ENCODE peak calls at places on chromosomes 6 and 20, in nine cellular contexts. One of them, this sample, is unnamed.
A peak's percentile ranks its signal among the peaks of the same experiment; 100 is the strongest.

GRCh38 chr20:11882651-11883050 is 35.0 kb upstream of the BTBD3 start:
- DNase-seq in fibroblast of lung: no peak
- DNase-seq in adrenal gland: no peak
- DNase-seq in prostate gland: no peak
- DNase-seq in GM20000: no peak
- DNase-seq in keratinocyte: no peak
- DNase-seq in astrocyte of the spinal cord: no peak
- DNase-seq in glutamatergic neuron: no peak
- DNase-seq in neural crest cell: no peak
- DNase-seq in this sample: no peak

GRCh38 chr6:42339991-42340401 is 111.7 kb downstream of the TRERF1 start:
- DNase-seq in fibroblast of lung: no peak
- DNase-seq in adrenal gland: no peak
- DNase-seq in prostate gland: no peak
- DNase-seq in GM20000: peak; percentile 65
- DNase-seq in keratinocyte: peak; percentile 40
- DNase-seq in astrocyte of the spinal cord: no peak
- DNase-seq in glutamatergic neuron: no peak
- DNase-seq in neural crest cell: no peak
- DNase-seq in this sample: peak; percentile 67

GRCh38 chr6:73951186-73951585 is 255.2 kb downstream of the CD109 start:
- DNase-seq in fibroblast of lung: peak; percentile 40
- DNase-seq in adrenal gland: no peak
- DNase-seq in prostate gland: no peak
- DNase-seq in GM20000: no peak
- DNase-seq in keratinocyte: no peak
- DNase-seq in astrocyte of the spinal cord: no peak
- DNase-seq in glutamatergic neuron: no peak
- DNase-seq in neural crest cell: no peak
- DNase-seq in this sample: no peak

GRCh38 chr6:97674802-97675201 is 391.8 kb upstream of the MMS22L start:
- DNase-seq in fibroblast of lung: peak; percentile 33
- DNase-seq in adrenal gland: no peak
- DNase-seq in prostate gland: no peak
- DNase-seq in GM20000: no peak
- DNase-seq in keratinocyte: no peak
- DNase-seq in astrocyte of the spinal cord: peak; percentile 39
- DNase-seq in glutamatergic neuron: no peak
- DNase-seq in neural crest cell: no peak
- DNase-seq in this sample: no peak

GRCh38 chr6:9699890-9700289 is 715.0 kb downstream of the TFAP2A start:
- DNase-seq in fibroblast of lung: no peak
- DNase-seq in adrenal gland: no peak
- DNase-seq in prostate gland: no peak
- DNase-seq in GM20000: no peak
- DNase-seq in keratinocyte: no peak
- DNase-seq in astrocyte of the spinal cord: no peak
- DNase-seq in glutamatergic neuron: no peak
- DNase-seq in neural crest cell: no peak
- DNase-seq in this sample: no peak

GRCh38 chr6:82270791-82271392 is 23.3 kb upstream of the IBTK start:
- DNase-seq in fibroblast of lung: peak; percentile 59
- DNase-seq in adrenal gland: no peak
- DNase-seq in prostate gland: no peak
- DNase-seq in GM20000: peak; percentile 56
- DNase-seq in keratinocyte: no peak
- DNase-seq in astrocyte of the spinal cord: peak; percentile 50
- DNase-seq in glutamatergic neuron: no peak
- DNase-seq in neural crest cell: no peak
- DNase-seq in this sample: peak; percentile 52

GRCh38 chr6:17768881-17769280 is 62.2 kb upstream of the NUP153 start:
- DNase-seq in fibroblast of lung: no peak
- DNase-seq in adrenal gland: no peak
- DNase-seq in prostate gland: no peak
- DNase-seq in GM20000: no peak
- DNase-seq in keratinocyte: no peak
- DNase-seq in astrocyte of the spinal cord: no peak
- DNase-seq in glutamatergic neuron: no peak
- DNase-seq in neural crest cell: no peak
- DNase-seq in this sample: no peak

GRCh38 chr6:76814496-76815458 is 648.5 kb downstream of the HTR1B start:
- DNase-seq in fibroblast of lung: no peak
- DNase-seq in adrenal gland: no peak
- DNase-seq in prostate gland: no peak
- DNase-seq in GM20000: no peak
- DNase-seq in keratinocyte: no peak
- DNase-seq in astrocyte of the spinal cord: no peak
- DNase-seq in glutamatergic neuron: no peak
- DNase-seq in neural crest cell: no peak
- DNase-seq in this sample: no peak

GRCh38 chr6:4788953-4789584 is 12.9 kb downstream of the CDYL start:
- DNase-seq in fibroblast of lung: no peak
- DNase-seq in adrenal gland: no peak
- DNase-seq in prostate gland: no peak
- DNase-seq in GM20000: peak; percentile 42
- DNase-seq in keratinocyte: no peak
- DNase-seq in astrocyte of the spinal cord: no peak
- DNase-seq in glutamatergic neuron: no peak
- DNase-seq in neural crest cell: no peak
- DNase-seq in this sample: peak; percentile 63

GRCh38 chr6:35727206-35727934 is 9.5 kb upstream of the ARMC12 start:
- DNase-seq in fibroblast of lung: peak; percentile 97
- DNase-seq in adrenal gland: peak; percentile 89
- DNase-seq in prostate gland: peak; percentile 87
- DNase-seq in GM20000: no peak
- DNase-seq in keratinocyte: peak; percentile 19
- DNase-seq in astrocyte of the spinal cord: peak; percentile 92
- DNase-seq in glutamatergic neuron: peak; percentile 76
- DNase-seq in neural crest cell: peak; percentile 44
- DNase-seq in this sample: peak; percentile 54

GRCh38 chr6:70520575-70520974 is 46.2 kb upstream of the SDHAF4 start:
- DNase-seq in fibroblast of lung: peak; percentile 36
- DNase-seq in adrenal gland: no peak
- DNase-seq in prostate gland: no peak
- DNase-seq in GM20000: peak; percentile 10
- DNase-seq in keratinocyte: no peak
- DNase-seq in astrocyte of the spinal cord: peak; percentile 7
- DNase-seq in glutamatergic neuron: no peak
- DNase-seq in neural crest cell: no peak
- DNase-seq in this sample: peak; percentile 11

GRCh38 chr6:37695857-37696219 is 1.8 kb downstream of the MDGA1 start:
- DNase-seq in fibroblast of lung: no peak
- DNase-seq in adrenal gland: no peak
- DNase-seq in prostate gland: no peak
- DNase-seq in GM20000: no peak
- DNase-seq in keratinocyte: no peak
- DNase-seq in astrocyte of the spinal cord: no peak
- DNase-seq in glutamatergic neuron: no peak
- DNase-seq in neural crest cell: no peak
- DNase-seq in this sample: no peak

GRCh38 chr20:1883986-1884385 is 11.2 kb upstream of the SIRPA start:
- DNase-seq in fibroblast of lung: no peak
- DNase-seq in adrenal gland: no peak
- DNase-seq in prostate gland: no peak
- DNase-seq in GM20000: no peak
- DNase-seq in keratinocyte: no peak
- DNase-seq in astrocyte of the spinal cord: no peak
- DNase-seq in glutamatergic neuron: no peak
- DNase-seq in neural crest cell: no peak
- DNase-seq in this sample: no peak

DNA sequence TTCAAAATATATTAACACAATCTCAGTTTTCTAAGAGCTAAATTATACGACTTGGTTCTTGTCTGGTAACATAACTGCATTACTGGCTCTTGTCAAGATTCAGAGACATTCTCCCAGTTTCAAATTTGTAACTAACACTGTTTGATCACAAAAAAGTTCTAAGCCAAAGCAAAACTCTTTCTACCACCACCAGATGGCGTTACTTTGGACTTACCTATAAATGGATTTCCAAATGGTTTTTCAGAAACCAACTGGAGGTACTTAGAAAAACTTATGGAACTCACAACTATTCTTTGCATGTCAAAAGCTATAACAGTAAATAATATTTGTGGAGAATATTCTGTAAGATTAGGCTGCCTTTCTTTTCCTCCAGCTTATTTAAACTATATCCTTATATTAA is 34.2 kb upstream of the GFRAL start:
- DNase-seq in fibroblast of lung: peak; percentile 47
- DNase-seq in adrenal gland: no peak
- DNase-seq in prostate gland: no peak
- DNase-seq in GM20000: no peak
- DNase-seq in keratinocyte: no peak
- DNase-seq in astrocyte of the spinal cord: peak; percentile 5
- DNase-seq in glutamatergic neuron: no peak
- DNase-seq in neural crest cell: no peak
- DNase-seq in this sample: peak; percentile 8
- TF ChIP-seq CTCF in fibroblast of lung: peak; percentile 45
- TF ChIP-seq CTCF in adrenal gland: no peak
- TF ChIP-seq CTCF in prostate gland: peak; percentile 25
- TF ChIP-seq CTCF in GM20000: no peak
- TF ChIP-seq CTCF in keratinocyte: peak; percentile 38
- TF ChIP-seq CTCF in astrocyte of the spinal cord: peak; percentile 25
- TF ChIP-seq CTCF in glutamatergic neuron: peak; percentile 30
- TF ChIP-seq CTCF in neural crest cell: peak; percentile 58
- TF ChIP-seq CTCF in this sample: peak; percentile 22

GRCh38 chr6:52662031-52662430 is 8.9 kb upstream of the TMEM14A start:
- DNase-seq in fibroblast of lung: no peak
- DNase-seq in adrenal gland: no peak
- DNase-seq in prostate gland: no peak
- DNase-seq in GM20000: no peak
- DNase-seq in keratinocyte: no peak
- DNase-seq in astrocyte of the spinal cord: no peak
- DNase-seq in glutamatergic neuron: no peak
- DNase-seq in neural crest cell: no peak
- DNase-seq in this sample: no peak

GRCh38 chr6:52664991-52665686 is 5.8 kb upstream of the TMEM14A start:
- DNase-seq in fibroblast of lung: no peak
- DNase-seq in adrenal gland: no peak
- DNase-seq in prostate gland: no peak
- DNase-seq in GM20000: no peak
- DNase-seq in keratinocyte: no peak
- DNase-seq in astrocyte of the spinal cord: no peak
- DNase-seq in glutamatergic neuron: no peak
- DNase-seq in neural crest cell: no peak
- DNase-seq in this sample: no peak

GRCh38 chr6:52663120-52663934 is 7.6 kb upstream of the TMEM14A start:
- DNase-seq in fibroblast of lung: peak; percentile 86
- DNase-seq in adrenal gland: peak; percentile 48
- DNase-seq in prostate gland: peak; percentile 46
- DNase-seq in GM20000: peak; percentile 77
- DNase-seq in keratinocyte: peak; percentile 15
- DNase-seq in astrocyte of the spinal cord: peak; percentile 84
- DNase-seq in glutamatergic neuron: peak; percentile 30
- DNase-seq in neural crest cell: peak; percentile 37
- DNase-seq in this sample: peak; percentile 68

GRCh38 chr6:52664185-52664990 is 6.5 kb upstream of the TMEM14A start:
- DNase-seq in fibroblast of lung: peak; percentile 97
- DNase-seq in adrenal gland: peak; percentile 91
- DNase-seq in prostate gland: peak; percentile 91
- DNase-seq in GM20000: peak; percentile 94
- DNase-seq in keratinocyte: peak; percentile 54
- DNase-seq in astrocyte of the spinal cord: peak; percentile 97
- DNase-seq in glutamatergic neuron: peak; percentile 87
- DNase-seq in neural crest cell: peak; percentile 81
- DNase-seq in this sample: peak; percentile 95

DNA sequence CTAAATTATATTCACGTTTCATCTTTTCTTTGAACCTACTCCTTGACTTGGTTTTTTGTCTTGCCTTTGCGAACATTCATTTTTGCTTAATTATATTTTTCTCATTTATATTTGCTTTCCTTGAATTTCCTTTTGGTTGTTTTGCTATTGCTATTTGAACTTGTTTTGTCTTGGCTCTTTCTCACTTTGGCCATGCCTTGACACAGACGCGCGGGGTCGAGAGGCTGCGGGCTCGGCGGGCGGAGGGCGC is 7.1 kb upstream of the TMEM14A start:
- DNase-seq in fibroblast of lung: no peak
- DNase-seq in adrenal gland: no peak
- DNase-seq in prostate gland: no peak
- DNase-seq in GM20000: no peak
- DNase-seq in keratinocyte: no peak
- DNase-seq in astrocyte of the spinal cord: no peak
- DNase-seq in glutamatergic neuron: no peak
- DNase-seq in neural crest cell: no peak
- DNase-seq in this sample: no peak
- TF ChIP-seq CTCF in fibroblast of lung: no peak
- TF ChIP-seq CTCF in adrenal gland: peak; percentile 23
- TF ChIP-seq CTCF in prostate gland: no peak
- TF ChIP-seq CTCF in GM20000: no peak
- TF ChIP-seq CTCF in keratinocyte: no peak
- TF ChIP-seq CTCF in astrocyte of the spinal cord: no peak
- TF ChIP-seq CTCF in glutamatergic neuron: peak; percentile 30
- TF ChIP-seq CTCF in neural crest cell: peak; percentile 36
- TF ChIP-seq CTCF in this sample: no peak

DNA sequence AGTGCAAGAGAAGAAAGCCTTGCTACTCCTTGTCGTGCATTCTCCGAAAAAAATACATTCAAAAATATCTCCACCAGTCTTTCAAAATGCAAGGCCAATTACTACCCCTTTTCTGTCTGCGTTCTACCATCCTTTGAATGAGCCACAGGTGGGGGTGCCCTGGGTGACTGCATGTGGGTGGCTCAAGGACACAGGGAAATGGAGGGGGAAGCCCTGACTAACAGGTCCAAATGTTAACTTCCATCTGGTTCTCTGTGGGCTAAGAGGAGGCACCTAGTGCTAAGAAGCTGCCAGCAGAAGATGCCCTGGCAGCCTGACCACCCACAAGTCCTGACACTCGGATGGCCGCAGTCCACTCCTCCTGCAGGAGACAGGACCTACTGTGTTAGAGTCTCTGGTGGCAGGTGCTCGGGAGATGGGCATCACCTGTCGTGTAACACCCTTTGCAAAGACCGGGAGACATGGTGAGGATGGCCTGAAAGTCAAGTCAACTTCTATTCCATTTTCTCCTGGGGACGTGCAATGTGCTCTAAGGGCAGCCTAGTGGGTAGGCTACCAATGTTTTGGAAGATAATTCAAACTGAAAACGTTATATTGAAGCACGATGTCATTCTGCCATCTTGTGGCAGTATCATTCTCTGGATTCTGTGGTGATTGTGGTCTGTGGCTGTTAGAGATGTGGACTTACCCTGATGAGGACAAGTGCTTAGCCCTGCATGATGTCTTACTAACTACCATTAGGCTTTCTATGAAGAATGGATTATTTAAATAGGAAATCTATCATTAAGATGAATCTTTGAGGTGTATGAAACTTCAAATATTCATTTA is 27.4 kb upstream of the IGF2R start:
- DNase-seq in fibroblast of lung: peak; percentile 66
- DNase-seq in adrenal gland: no peak
- DNase-seq in prostate gland: no peak
- DNase-seq in GM20000: peak; percentile 39
- DNase-seq in keratinocyte: no peak
- DNase-seq in astrocyte of the spinal cord: peak; percentile 57
- DNase-seq in glutamatergic neuron: no peak
- DNase-seq in neural crest cell: no peak
- DNase-seq in this sample: peak; percentile 32
- TF ChIP-seq CTCF in fibroblast of lung: peak; percentile 57
- TF ChIP-seq CTCF in adrenal gland: peak; percentile 50
- TF ChIP-seq CTCF in prostate gland: no peak
- TF ChIP-seq CTCF in GM20000: peak; percentile 61
- TF ChIP-seq CTCF in keratinocyte: peak; percentile 51
- TF ChIP-seq CTCF in astrocyte of the spinal cord: peak; percentile 43
- TF ChIP-seq CTCF in glutamatergic neuron: no peak
- TF ChIP-seq CTCF in neural crest cell: peak; percentile 49
- TF ChIP-seq CTCF in this sample: peak; percentile 58

GRCh38 chr6:45086685-45087084 is 241.4 kb upstream of the RUNX2 start:
- DNase-seq in fibroblast of lung: peak; percentile 14
- DNase-seq in adrenal gland: no peak
- DNase-seq in prostate gland: no peak
- DNase-seq in GM20000: no peak
- DNase-seq in keratinocyte: no peak
- DNase-seq in astrocyte of the spinal cord: no peak
- DNase-seq in glutamatergic neuron: no peak
- DNase-seq in neural crest cell: no peak
- DNase-seq in this sample: no peak
- TF ChIP-seq CTCF in fibroblast of lung: no peak
- TF ChIP-seq CTCF in adrenal gland: no peak
- TF ChIP-seq CTCF in prostate gland: no peak
- TF ChIP-seq CTCF in GM20000: no peak
- TF ChIP-seq CTCF in keratinocyte: no peak
- TF ChIP-seq CTCF in astrocyte of the spinal cord: no peak
- TF ChIP-seq CTCF in glutamatergic neuron: peak; percentile 13
- TF ChIP-seq CTCF in neural crest cell: no peak
- TF ChIP-seq CTCF in this sample: peak; percentile 3